ENCODE peak calls at places on chromosomes 12 and 14, in four cellular contexts. C, J, H and A are unnamed samples.
A peak's percentile ranks its signal among the peaks of the same experiment; 100 is the strongest.

GRCh38 chr14:55434805-55435174 is 5.6 kb downstream of the TBPL2 start:
- DNase-seq in C (no peak), J (no peak), H (no peak), A (no peak)

GRCh38 chr14:22314183-22314820 is 274.7 kb downstream of the DAD1 start:
- DNase-seq in C (no peak), J (no peak), H (peak; percentile 63), A (no peak)

GRCh38 chr14:81062816-81063215 is 107.4 kb downstream of the TSHR start:
- DNase-seq in C (no peak), J (no peak), H (peak; percentile 0), A (no peak)

GRCh38 chr14:104464907-104465306 is 114.7 kb upstream of the C14orf180 start:
- DNase-seq in C (no peak), J (no peak), H (no peak), A (no peak)

GRCh38 chr12:50400104-50400637 is 514 bp upstream of the LARP4 start:
- DNase-seq in C (no peak), J (no peak), H (no peak), A (no peak)

GRCh38 chr12:104356231-104357115 is 52.9 kb downstream of the EID3 start:
- DNase-seq in C (no peak), J (no peak), H (peak; percentile 60), A (no peak)

GRCh38 chr12:67068204-67068731 is 200.9 kb upstream of the CAND1 start:
- DNase-seq in C (peak; percentile 13), J (no peak), H (no peak), A (peak; percentile 23)

GRCh38 chr14:65835501-65835900 is 423.0 kb downstream of the FUT8 start:
- DNase-seq in C (no peak), J (no peak), H (no peak), A (no peak)

GRCh38 chr14:26261368-26262122 is 336.3 kb downstream of the NOVA1 start:
- DNase-seq in C (no peak), J (no peak), H (no peak), A (no peak)

GRCh38 chr14:61526405-61527312 is 168.7 kb upstream of the HIF1A start:
- DNase-seq in C (no peak), J (peak; percentile 41), H (no peak), A (no peak)

GRCh38 chr14:83162351-83162929 is 1628.8 kb upstream of the SEL1L start:
- DNase-seq in C (no peak), J (no peak), H (no peak), A (no peak)

GRCh38 chr12:28328967-28329366 is 138.7 kb downstream of the CCDC91 start:
- DNase-seq in C (no peak), J (no peak), H (no peak), A (no peak)